ENCODE peak calls at places on chromosomes 13 and 19, in eight cellular contexts. D, I, H, M, K, W, Y and N are unnamed samples.

GRCh38 chr19:3330047-3330446 is 36.3 kb upstream of the NFIC start:
- DNase-seq in D (no peak), I (no peak), H (no peak), M (no peak), K (no peak), W (no peak), Y (no peak), N (no peak)

GRCh38 chr13:95644611-95645052 is at the start of gene DZIP1:
- DNase-seq in D (peak), I (peak), H (peak), M (peak), K (peak), W (peak), Y (peak), N (peak)

GRCh38 chr13:114106991-114107685 is 25.3 kb downstream of the RASA3 start:
- DNase-seq in D (no peak), I (peak), H (peak), M (no peak), K (no peak), W (no peak), Y (no peak), N (no peak)

GRCh38 chr19:3184847-3185481 is 766 bp upstream of the NCLN start:
- DNase-seq in D (peak), I (peak), H (peak), M (no peak), K (peak), W (no peak), Y (no peak), N (peak)

GRCh38 chr19:47518139-47518538 is 3.3 kb upstream of the NAPA start:
- DNase-seq in D (peak), I (no peak), H (no peak), M (no peak), K (no peak), W (no peak), Y (no peak), N (peak)

GRCh38 chr19:50050406-50051223 is 24.8 kb downstream of the ZNF473 start:
- DNase-seq in D (peak), I (peak), H (peak), M (no peak), K (peak), W (peak), Y (peak), N (peak)

GRCh38 chr19:4800591-4801081 is 9.1 kb downstream of the FEM1A start:
- DNase-seq in D (no peak), I (no peak), H (no peak), M (no peak), K (no peak), W (no peak), Y (peak), N (no peak)

GRCh38 chr19:4297901-4298771 is 4.1 kb downstream of the TMIGD2 start:
- DNase-seq in D (no peak), I (no peak), H (no peak), M (no peak), K (no peak), W (no peak), Y (no peak), N (peak)

GRCh38 chr13:97385854-97386253 is 48.1 kb upstream of the RAP2A start:
- DNase-seq in D (no peak), I (no peak), H (no peak), M (no peak), K (no peak), W (no peak), Y (peak), N (no peak)

GRCh38 chr13:20654156-20654555 is 49.3 kb upstream of the IL17D start:
- DNase-seq in D (no peak), I (no peak), H (no peak), M (peak), K (no peak), W (no peak), Y (peak), N (no peak)

GRCh38 chr19:36259211-36259610 is 44.3 kb downstream of the ZNF146 start:
- DNase-seq in D (no peak), I (no peak), H (no peak), M (no peak), K (no peak), W (no peak), Y (no peak), N (no peak)
- TF ChIP-seq CTCF in D (no peak), I (no peak), H (no peak), M (no peak), K (no peak), W (no peak), Y (no peak), N (no peak)

GRCh38 chr13:100541882-100542545 is 46.6 kb downstream of the GGACT start:
- DNase-seq in D (no peak), I (no peak), H (no peak), M (no peak), K (peak), W (no peak), Y (no peak), N (no peak)

GRCh38 chr13:100543872-100544602 is 44.6 kb downstream of the GGACT start:
- DNase-seq in D (no peak), I (no peak), H (no peak), M (no peak), K (no peak), W (no peak), Y (no peak), N (no peak)

GRCh38 chr13:100544866-100545683 is 43.5 kb downstream of the GGACT start:
- DNase-seq in D (no peak), I (no peak), H (no peak), M (no peak), K (no peak), W (no peak), Y (no peak), N (no peak)

GRCh38 chr13:100540621-100541020 is 48.0 kb downstream of the GGACT start:
- DNase-seq in D (no peak), I (no peak), H (no peak), M (peak), K (peak), W (no peak), Y (no peak), N (no peak)

GRCh38 chr13:100542546-100543156 is 45.9 kb downstream of the GGACT start:
- DNase-seq in D (peak), I (no peak), H (no peak), M (peak), K (no peak), W (no peak), Y (peak), N (peak)
- TF ChIP-seq CTCF in D (peak), I (no peak), H (peak), M (peak), K (peak), W (peak), Y (peak), N (peak)

DNA sequence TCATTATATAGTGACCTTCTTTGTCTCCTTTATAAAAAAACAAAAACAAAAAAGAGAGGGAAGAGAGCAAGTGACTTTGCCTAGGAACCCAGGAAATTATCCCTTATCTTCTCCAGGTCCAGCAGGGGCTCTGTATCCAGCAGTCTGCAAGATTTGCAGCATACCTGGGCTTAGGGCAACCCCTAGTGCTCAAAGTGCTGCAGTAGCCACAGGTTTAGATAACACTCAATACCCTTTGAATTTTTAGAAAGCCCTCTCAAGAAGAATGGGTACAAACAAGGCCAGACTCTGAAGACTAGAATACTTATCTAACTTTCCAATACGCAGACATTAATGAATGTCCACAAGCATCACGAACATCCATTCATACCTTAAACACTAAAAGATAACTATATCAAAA is 43.2 kb downstream of the CCNA1 start:
- DNase-seq in D (no peak), I (no peak), H (no peak), M (peak), K (no peak), W (no peak), Y (peak), N (no peak)
- TF ChIP-seq CTCF in D (no peak), I (no peak), H (no peak), M (peak), K (no peak), W (no peak), Y (peak), N (no peak)

GRCh38 chr13:112968380-112968909 is 569 bp upstream of the MCF2L start:
- DNase-seq in D (peak), I (peak), H (no peak), M (no peak), K (peak), W (no peak), Y (peak), N (peak)
- TF ChIP-seq CTCF in D (no peak), I (no peak), H (no peak), M (no peak), K (no peak), W (peak), Y (no peak), N (no peak)

GRCh38 chr19:5827891-5828660 is 11.4 kb downstream of the FUT6 start:
- DNase-seq in D (peak), I (peak), H (peak), M (peak), K (peak), W (peak), Y (peak), N (peak)

GRCh38 chr19:5829567-5830315 is 9.8 kb downstream of the FUT6 start:
- DNase-seq in D (no peak), I (no peak), H (no peak), M (no peak), K (no peak), W (no peak), Y (no peak), N (no peak)

GRCh38 chr19:5828661-5829566 is 10.6 kb downstream of the FUT6 start:
- DNase-seq in D (peak), I (no peak), H (no peak), M (no peak), K (no peak), W (peak), Y (no peak), N (peak)

GRCh38 chr19:5826531-5827341 is 12.8 kb downstream of the FUT6 start:
- DNase-seq in D (peak), I (peak), H (no peak), M (peak), K (peak), W (peak), Y (peak), N (peak)

GRCh38 chr19:5827342-5827890 is 12.1 kb downstream of the FUT6 start:
- DNase-seq in D (no peak), I (peak), H (no peak), M (no peak), K (no peak), W (no peak), Y (no peak), N (no peak)
- TF ChIP-seq CTCF in D (no peak), I (no peak), H (no peak), M (no peak), K (no peak), W (no peak), Y (no peak), N (no peak)

GRCh38 chr13:40789275-40790231 is at the start of gene SLC25A15:
- DNase-seq in D (peak), I (peak), H (peak), M (peak), K (peak), W (peak), Y (peak), N (peak)
- TF ChIP-seq CTCF in D (peak), I (peak), H (no peak), M (no peak), K (no peak), W (no peak), Y (no peak), N (no peak)

GRCh38 chr13:45496942-45497341 is 32.2 kb downstream of the COG3 start:
- DNase-seq in D (no peak), I (no peak), H (no peak), M (no peak), K (no peak), W (no peak), Y (peak), N (no peak)
- TF ChIP-seq CTCF in D (no peak), I (no peak), H (no peak), M (no peak), K (no peak), W (no peak), Y (no peak), N (no peak)

GRCh38 chr19:51337861-51338562 is 3.9 kb downstream of the VSIG10L start:
- DNase-seq in D (no peak), I (no peak), H (no peak), M (no peak), K (no peak), W (no peak), Y (no peak), N (no peak)

GRCh38 chr19:51338563-51339312 is 3.2 kb downstream of the VSIG10L start:
- DNase-seq in D (peak), I (peak), H (peak), M (peak), K (peak), W (peak), Y (peak), N (peak)

GRCh38 chr19:51339313-51339686 is 2.6 kb downstream of the VSIG10L start:
- DNase-seq in D (peak), I (no peak), H (no peak), M (no peak), K (no peak), W (no peak), Y (no peak), N (no peak)

GRCh38 chr19:51341066-51341465 is 873 bp downstream of the VSIG10L start:
- DNase-seq in D (no peak), I (no peak), H (no peak), M (no peak), K (no peak), W (peak), Y (no peak), N (no peak)

DNA sequence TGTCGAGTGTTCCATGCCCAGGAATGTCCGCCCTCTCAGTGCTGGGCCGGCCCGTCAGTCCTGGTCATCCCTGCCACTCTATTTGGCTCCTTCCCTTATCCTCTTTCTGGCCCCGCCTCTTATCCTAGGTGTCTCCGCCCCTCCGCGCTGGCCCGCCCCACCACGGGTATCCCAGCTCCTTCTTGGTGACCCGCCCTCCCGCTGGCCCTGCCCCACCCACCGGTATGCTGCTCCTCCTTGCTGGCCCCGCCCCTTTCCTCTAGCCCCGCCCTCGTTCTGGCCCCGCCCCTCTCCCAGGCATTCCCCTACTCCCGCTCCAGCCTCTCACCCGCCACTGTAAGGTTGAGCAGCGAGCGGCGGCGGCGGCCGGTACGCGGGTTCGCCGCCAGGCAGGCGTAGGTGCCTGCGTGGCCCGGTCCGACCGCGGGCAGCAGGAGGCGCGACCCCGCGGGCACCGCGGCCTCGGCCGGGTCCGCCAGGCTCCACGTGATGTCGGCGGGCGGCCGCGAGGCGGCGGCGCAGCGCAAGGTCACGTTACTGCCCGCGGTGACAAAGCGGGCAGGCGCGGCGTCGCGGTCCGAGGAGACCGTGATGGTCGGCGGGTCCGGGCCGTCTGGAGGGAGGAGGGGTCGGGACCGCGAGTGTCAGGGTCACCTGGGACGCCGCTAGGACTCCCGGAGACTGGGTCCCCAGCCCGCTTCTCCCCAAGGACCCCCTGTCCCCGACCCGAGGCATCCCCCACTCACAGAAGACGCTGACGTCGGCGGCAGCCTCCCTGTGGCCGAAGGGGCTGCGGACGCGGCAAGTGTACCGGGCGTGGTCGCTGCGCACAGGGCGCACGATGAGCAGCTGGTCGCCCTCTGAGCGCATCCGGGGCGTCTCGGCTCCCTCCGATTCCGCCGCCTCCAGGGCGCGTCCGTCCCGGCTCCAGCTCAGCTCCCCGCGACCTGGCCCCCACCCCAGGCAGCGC is 2.0 kb downstream of the VSIG10L start:
- DNase-seq in D (peak), I (peak), H (peak), M (peak), K (peak), W (peak), Y (peak), N (peak)
- TF ChIP-seq CTCF in D (no peak), I (no peak), H (no peak), M (no peak), K (no peak), W (no peak), Y (no peak), N (peak)

DNA sequence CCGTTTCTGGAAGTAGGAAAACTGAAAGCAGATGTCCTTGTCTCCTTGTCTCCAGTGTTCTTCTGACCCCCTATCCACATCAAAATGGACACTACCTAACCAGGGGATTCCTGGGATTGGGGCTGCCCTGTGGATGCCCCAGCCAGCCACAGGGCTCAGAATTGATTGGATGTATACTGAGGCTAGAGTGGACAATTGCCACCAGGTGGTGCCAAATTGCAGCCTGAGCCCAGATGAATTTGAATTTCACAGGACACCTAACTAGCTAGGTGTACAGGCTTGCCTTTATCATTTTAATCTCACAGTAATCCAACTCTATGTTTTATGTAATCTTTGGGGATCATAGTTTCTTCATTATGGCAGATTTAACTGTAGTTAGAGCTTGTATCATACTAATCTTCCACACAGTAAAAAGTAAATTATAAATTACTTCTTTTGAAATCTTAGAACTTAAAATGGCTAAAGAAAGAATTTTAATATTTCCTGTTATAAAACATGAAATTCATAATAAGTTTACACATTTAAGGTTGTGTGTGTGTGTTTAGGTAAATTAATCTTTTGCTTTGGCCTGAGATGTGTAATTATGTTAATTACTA is 58.0 kb downstream of the PIBF1 start:
- DNase-seq in D (peak), I (peak), H (no peak), M (peak), K (peak), W (no peak), Y (peak), N (peak)
- TF ChIP-seq CTCF in D (peak), I (peak), H (peak), M (peak), K (peak), W (peak), Y (peak), N (peak)

GRCh38 chr19:40235238-40236025 is 8.9 kb upstream of the CCNP start:
- DNase-seq in D (no peak), I (no peak), H (no peak), M (no peak), K (no peak), W (no peak), Y (no peak), N (no peak)
- TF ChIP-seq CTCF in D (no peak), I (no peak), H (no peak), M (no peak), K (no peak), W (no peak), Y (peak), N (peak)